ENCODE peak calls at places on chromosomes 7 and 10, in six cellular contexts. X is IMR-90, Y is fibroblast of the aortic adventitia, G is brain microvascular endothelial cell, O is body of pancreas, V is GM12864. D is an unnamed sample.

GRCh38 chr7:81852701-81853100 is 82.9 kb upstream of the HGF start:
- DNase-seq in X (no peak), Y (no peak), G (no peak), O (no peak), V (no peak), D (no peak)

GRCh38 chr7:7237201-7237977 is 55.0 kb downstream of the C1GALT1 start:
- DNase-seq in X (no peak), Y (no peak), G (no peak), O (no peak), V (no peak), D (no peak)

GRCh38 chr10:47091421-47091820 is 180.2 kb downstream of the PTPN20 start:
- DNase-seq in X (no peak), Y (no peak), G (no peak), O (no peak), V (no peak), D (no peak)

GRCh38 chr7:134943785-134944400 is 42.4 kb upstream of the AGBL3 start:
- DNase-seq in X (peak; percentile 33), Y (peak; percentile 48), G (no peak), O (no peak), V (no peak), D (no peak)

GRCh38 chr10:99280472-99280871 is 44.8 kb upstream of the HPSE2 start:
- DNase-seq in X (no peak), Y (no peak), G (no peak), O (no peak), V (no peak), D (no peak)

GRCh38 chr7:28169166-28169713 is 11.4 kb downstream of the JAZF1 start:
- DNase-seq in X (peak; percentile 73), Y (no peak), G (no peak), O (no peak), V (no peak), D (no peak)

GRCh38 chr7:40808409-40808942 is 673.7 kb downstream of the SUGCT start:
- DNase-seq in X (peak; percentile 90), Y (peak; percentile 100), G (peak; percentile 96), O (no peak), V (no peak), D (no peak)

GRCh38 chr7:50660040-50660829 is 95.0 kb upstream of the DDC start:
- DNase-seq in X (no peak), Y (no peak), G (no peak), O (peak; percentile 33), V (no peak), D (no peak)

GRCh38 chr10:78780551-78780961 is 288.2 kb upstream of the ZMIZ1 start:
- DNase-seq in X (no peak), Y (no peak), G (no peak), O (no peak), V (no peak), D (no peak)

GRCh38 chr10:61835069-61835908 is 66.2 kb upstream of the ARID5B start:
- DNase-seq in X (peak; percentile 78), Y (peak; percentile 91), G (peak; percentile 61), O (peak; percentile 57), V (peak; percentile 22), D (no peak)

GRCh38 chr10:27794157-27794556 is 48.5 kb upstream of the MKX start:
- DNase-seq in X (peak; percentile 5), Y (no peak), G (no peak), O (peak; percentile 4), V (no peak), D (no peak)

GRCh38 chr7:45506059-45506458 is 68.1 kb upstream of the ADCY1 start:
- DNase-seq in X (no peak), Y (no peak), G (no peak), O (no peak), V (no peak), D (no peak)

GRCh38 chr7:15600298-15600697 is 38.5 kb upstream of the AGMO start:
- DNase-seq in X (no peak), Y (no peak), G (no peak), O (no peak), V (no peak), D (no peak)

GRCh38 chr7:123433665-123434064 is 100.7 kb downstream of the IQUB start:
- DNase-seq in X (no peak), Y (no peak), G (no peak), O (no peak), V (no peak), D (no peak)

GRCh38 chr10:75071164-75071489 is 40.3 kb upstream of the SAMD8 start:
- DNase-seq in X (peak; percentile 4), Y (no peak), G (no peak), O (no peak), V (no peak), D (no peak)

GRCh38 chr10:29915116-29915785 is 144.1 kb downstream of the JCAD start:
- DNase-seq in X (no peak), Y (peak; percentile 30), G (no peak), O (no peak), V (no peak), D (no peak)

GRCh38 chr7:24227603-24228359 is 56.2 kb upstream of the NPY start:
- DNase-seq in X (no peak), Y (no peak), G (no peak), O (no peak), V (no peak), D (no peak)

GRCh38 chr10:10508241-10508640 is 509.4 kb upstream of the CELF2 start:
- DNase-seq in X (no peak), Y (no peak), G (no peak), O (no peak), V (no peak), D (no peak)

GRCh38 chr10:68542046-68542445 is 14.7 kb upstream of the SLC25A16 start:
- DNase-seq in X (peak; percentile 53), Y (no peak), G (no peak), O (no peak), V (no peak), D (no peak)

GRCh38 chr10:110817614-110818013 is 54.1 kb upstream of the PDCD4 start:
- DNase-seq in X (no peak), Y (no peak), G (no peak), O (no peak), V (no peak), D (no peak)

GRCh38 chr10:7518693-7519092 is 107.9 kb upstream of the SFMBT2 start:
- DNase-seq in X (no peak), Y (no peak), G (no peak), O (no peak), V (no peak), D (no peak)

GRCh38 chr10:71203716-71204115 is 8.7 kb upstream of the UNC5B start:
- DNase-seq in X (no peak), Y (no peak), G (no peak), O (no peak), V (no peak), D (no peak)

GRCh38 chr7:157517782-157518513 is 181.1 kb downstream of the DNAJB6 start:
- DNase-seq in X (no peak), Y (no peak), G (no peak), O (no peak), V (no peak), D (no peak)

GRCh38 chr10:73238990-73239566 is 8.0 kb downstream of the DNAJC9 start:
- DNase-seq in X (no peak), Y (no peak), G (no peak), O (no peak), V (no peak), D (no peak)

DNA sequence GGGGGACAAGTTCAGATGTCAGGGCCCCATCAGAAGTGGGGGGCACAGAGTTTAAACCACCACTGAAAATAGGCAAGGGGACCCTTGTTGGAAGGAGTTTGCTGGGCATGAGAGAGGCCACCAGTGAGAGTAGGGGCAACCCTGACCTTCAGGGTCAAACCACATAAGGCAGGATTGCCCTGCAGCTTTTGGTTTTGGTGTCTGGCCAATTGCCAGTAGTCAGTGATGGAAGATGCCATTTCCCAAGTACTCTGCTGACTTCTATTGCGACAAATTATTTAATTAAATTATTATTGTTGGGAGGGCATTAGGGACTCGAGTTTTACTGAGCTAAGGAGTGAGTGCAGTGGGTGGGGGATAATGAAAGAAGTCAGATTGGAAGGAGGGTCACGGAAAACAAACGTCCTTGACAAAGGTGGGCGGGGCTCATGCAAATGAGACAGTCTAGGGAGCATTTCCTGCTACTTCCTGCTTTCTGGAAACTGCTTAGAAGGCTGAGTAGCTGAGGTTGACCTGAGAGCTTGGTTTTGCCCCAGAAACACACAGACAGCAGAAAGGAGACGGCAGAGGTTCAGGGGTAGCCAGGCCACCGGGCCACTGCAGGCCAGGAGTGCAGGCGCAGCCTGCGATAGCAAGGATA is 74.2 kb upstream of the ANLN start:
- DNase-seq in X (no peak), Y (no peak), G (no peak), O (peak; percentile 25), V (no peak), D (no peak)
- H3K4me3 ChIP-seq in X (no peak overlapping the region), Y (no peak overlapping the region), G (no peak overlapping the region), O (no peak overlapping the region), V (no peak overlapping the region), D (no peak overlapping the region)

GRCh38 chr10:92847185-92847864 is 995 bp upstream of the EXOC6 start:
- DNase-seq in X (peak; percentile 18), Y (no peak), G (peak; percentile 32), O (no peak), V (no peak), D (no peak)
- H3K4me3 ChIP-seq in X (no peak overlapping the region), Y (no peak overlapping the region), G (no peak overlapping the region), O (no peak overlapping the region), V (no peak overlapping the region), D (no peak overlapping the region)

DNA sequence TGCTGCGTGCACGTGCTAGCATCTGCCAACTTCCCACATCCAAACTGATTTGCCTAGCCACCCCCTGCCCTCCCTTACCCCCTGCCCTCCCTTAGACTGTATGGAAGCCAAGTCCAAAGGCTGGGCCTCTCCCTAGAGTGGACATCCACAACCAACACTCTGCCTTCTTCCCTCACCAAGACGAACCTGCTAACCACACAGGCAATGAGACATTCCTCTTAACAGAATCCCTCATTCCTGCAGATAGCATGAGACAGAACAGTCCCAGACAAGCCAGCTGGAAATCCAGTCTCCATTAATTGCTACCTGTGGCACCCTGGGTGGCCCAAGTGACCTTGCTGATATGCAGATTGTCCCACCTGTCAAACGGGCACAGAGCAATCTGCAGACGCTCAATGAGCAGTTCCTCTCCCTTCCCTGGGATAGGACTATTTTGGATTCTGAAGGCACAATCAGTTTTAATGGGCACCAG is 108.2 kb downstream of the C10orf90 start:
- DNase-seq in X (no peak), Y (no peak), G (no peak), O (no peak), V (no peak), D (no peak)
- H3K4me3 ChIP-seq in X (no peak overlapping the region), Y (no peak overlapping the region), G (no peak overlapping the region), O (no peak overlapping the region), V (no peak overlapping the region), D (no peak overlapping the region)

DNA sequence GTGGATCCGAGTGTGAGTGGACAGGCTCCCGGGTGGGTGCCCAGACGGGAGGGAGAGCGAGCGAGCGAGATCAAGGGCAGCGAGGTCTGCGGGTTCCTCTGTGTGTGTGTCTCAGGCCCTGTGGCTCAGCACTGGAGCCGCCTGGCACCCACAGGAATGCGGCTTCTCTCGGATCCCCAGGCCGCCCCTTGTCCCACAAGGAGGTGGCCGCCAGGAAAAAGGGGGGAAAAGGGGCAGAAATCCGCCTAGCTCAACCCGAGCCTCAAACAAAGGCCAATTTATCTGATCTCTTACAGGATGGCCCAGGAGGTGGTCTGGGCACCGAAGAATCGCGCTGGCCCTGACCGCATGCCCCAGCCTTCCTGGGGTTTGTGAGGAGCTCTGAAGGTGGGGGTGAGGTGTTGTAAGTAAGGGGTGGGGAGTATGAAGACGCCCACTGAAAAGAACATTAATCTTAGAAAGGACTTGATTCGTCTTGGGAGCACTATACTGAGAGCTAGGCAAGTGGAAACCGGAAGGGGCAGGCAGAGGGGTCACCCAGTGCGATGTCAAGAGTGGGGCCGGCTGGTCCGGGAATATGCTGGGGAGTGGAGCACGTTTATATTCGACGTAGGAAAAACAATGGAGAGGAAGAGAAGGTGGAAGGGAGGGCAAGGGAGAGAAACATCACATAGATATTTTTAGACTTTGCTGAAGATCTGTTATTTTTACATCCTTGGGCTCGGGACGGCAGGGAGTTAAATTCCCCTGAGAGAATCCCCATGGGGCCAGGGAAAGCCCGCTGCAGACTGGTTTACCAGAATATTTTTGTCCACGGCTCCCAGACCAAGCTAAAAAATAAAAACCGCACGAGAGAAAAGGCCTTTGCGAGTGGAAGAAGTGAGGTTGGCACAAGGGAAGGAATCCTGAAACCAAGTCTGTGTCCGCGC is 7.2 kb downstream of the DLX5 start:
- DNase-seq in X (no peak), Y (no peak), G (no peak), O (no peak), V (no peak), D (no peak)
- H3K4me3 ChIP-seq in X (no peak overlapping the region), Y (no peak overlapping the region), G (no peak overlapping the region), O (no peak overlapping the region), V (no peak overlapping the region), D (no peak overlapping the region)

D was measured in lung.